ENCODE peak calls at places on chromosome 12, in five cellular contexts. I, K, P, V and L are unnamed samples.

GRCh38 chr12:76190249-76190648 is 105.8 kb upstream of the NAP1L1 start:
- DNase-seq in I (no peak), K (no peak), P (no peak), V (no peak), L (no peak)

GRCh38 chr12:56454557-56454956 is at the start of gene MIP:
- DNase-seq in I (no peak), K (no peak), P (no peak), V (no peak), L (no peak)

GRCh38 chr12:16019131-16019530 is 108.0 kb downstream of the DERA start:
- DNase-seq in I (no peak), K (no peak), P (no peak), V (no peak), L (no peak)

GRCh38 chr12:50786498-50787231 is 22.8 kb downstream of the ATF1 start:
- DNase-seq in I (no peak), K (no peak), P (peak), V (no peak), L (no peak)

GRCh38 chr12:79023261-79023660 is 158.7 kb downstream of the SYT1 start:
- DNase-seq in I (no peak), K (no peak), P (no peak), V (no peak), L (no peak)

GRCh38 chr12:122896662-122897061 is 738 bp upstream of the VPS37B start:
- DNase-seq in I (no peak), K (no peak), P (no peak), V (no peak), L (peak)

GRCh38 chr12:12582895-12583303 is 20.2 kb upstream of the DUSP16 start:
- DNase-seq in I (peak), K (no peak), P (no peak), V (peak), L (no peak)

GRCh38 chr12:106586803-106587684 is 4.2 kb downstream of the RFX4 start:
- DNase-seq in I (no peak), K (peak), P (no peak), V (no peak), L (no peak)

GRCh38 chr12:110501378-110501721 is 561 bp downstream of the VPS29 start:
- DNase-seq in I (no peak), K (peak), P (no peak), V (no peak), L (no peak)

GRCh38 chr12:54596526-54596946 is 8.1 kb upstream of the PPP1R1A start:
- DNase-seq in I (peak), K (peak), P (peak), V (peak), L (peak)

GRCh38 chr12:6234214-6234613 is 34.0 kb downstream of the CD9 start:
- DNase-seq in I (no peak), K (no peak), P (peak), V (no peak), L (no peak)

GRCh38 chr12:116954700-116955381 is 44.1 kb downstream of the FBXW8 start:
- DNase-seq in I (no peak), K (no peak), P (no peak), V (no peak), L (no peak)

GRCh38 chr12:78085562-78086182 is 255.0 kb downstream of the NAV3 start:
- DNase-seq in I (no peak), K (peak), P (no peak), V (no peak), L (no peak)

GRCh38 chr12:47868041-47868440 is 36.8 kb downstream of the VDR start:
- DNase-seq in I (no peak), K (no peak), P (no peak), V (no peak), L (no peak)

GRCh38 chr12:107027304-107028053 is 40.5 kb upstream of the MTERF2 start:
- DNase-seq in I (no peak), K (peak), P (peak), V (no peak), L (no peak)

GRCh38 chr12:57479376-57480115 is at the start of gene ARHGAP9:
- DNase-seq in I (no peak), K (no peak), P (no peak), V (peak), L (peak)